ENCODE peak calls at places on chromosomes 13 and 19, in five cellular contexts. Z is neuronal stem cell, C is fibroblast of lung, U is SK-N-SH, T is GM12878. P is an unnamed sample.
A peak's percentile ranks its signal among the peaks of the same experiment; 100 is the strongest.

GRCh38 chr13:19957320-19958118 is 1.0 kb upstream of the ZMYM2 start:
- DNase-seq in T (peak; percentile 60), U (peak; percentile 66), Z (peak; percentile 74), C (peak; percentile 81), P (peak; percentile 73)

GRCh38 chr19:52212572-52213255 is 22.9 kb downstream of the PPP2R1A start:
- DNase-seq in Z (no peak), T (no peak), U (no peak), C (no peak), P (no peak)

GRCh38 chr19:14480695-14481069 is 5.5 kb upstream of the PTGER1 start:
- DNase-seq in T (no peak), C (peak; percentile 71), Z (no peak), U (peak; percentile 47), P (peak; percentile 62)

GRCh38 chr13:63124863-63125262 is 1709.2 kb upstream of the PCDH20 start:
- DNase-seq in Z (no peak), C (peak; percentile 25), T (no peak), U (peak; percentile 21), P (peak; percentile 10)

GRCh38 chr19:38792250-38793111 is 3.5 kb downstream of the LGALS7B start:
- DNase-seq in C (no peak), T (no peak), Z (no peak), U (no peak), P (no peak)

GRCh38 chr13:67238277-67238859 is 8.2 kb upstream of the PCDH9 start:
- DNase-seq in T (no peak), U (peak; percentile 19), Z (peak; percentile 31), C (peak; percentile 16), P (no peak)

GRCh38 chr19:644789-645188 is 5.1 kb downstream of the FGF22 start:
- DNase-seq in U (no peak), C (no peak), T (no peak), Z (no peak), P (no peak)

GRCh38 chr19:845707-846481 is 5.1 kb downstream of the PRTN3 start:
- DNase-seq in C (no peak), T (no peak), Z (no peak), U (no peak), P (no peak)

GRCh38 chr19:17127671-17128070 is 52.1 kb downstream of the MYO9B start:
- DNase-seq in Z (no peak), C (no peak), U (no peak), T (no peak), P (no peak)

GRCh38 chr13:95536629-95537241 is 15.8 kb upstream of the CLDN10 start:
- DNase-seq in U (no peak), Z (no peak), C (no peak), T (no peak), P (no peak)

GRCh38 chr19:35266904-35267817 is 1.6 kb upstream of the USF2 start:
- DNase-seq in U (peak; percentile 68), Z (no peak), C (no peak), T (no peak), P (no peak)

GRCh38 chr19:57560049-57560491 is 407 bp upstream of the ZNF550 start:
- DNase-seq in U (peak; percentile 30), T (no peak), Z (no peak), C (peak; percentile 70), P (peak; percentile 60)

GRCh38 chr13:47603365-47603764 is 397.7 kb downstream of the SUCLA2 start:
- DNase-seq in T (no peak), C (peak; percentile 13), U (no peak), Z (no peak), P (peak; percentile 2)

GRCh38 chr19:53553865-53554791 is 16.2 kb downstream of the ZNF331 start:
- DNase-seq in U (peak; percentile 89), T (peak; percentile 63), C (peak; percentile 88), Z (no peak), P (peak; percentile 85)

GRCh38 chr19:2791876-2792275 is 6.6 kb downstream of the THOP1 start:
- DNase-seq in T (no peak), Z (no peak), C (no peak), U (no peak), P (no peak)

GRCh38 chr13:102724923-102725322 is 30.1 kb upstream of the METTL21C start:
- DNase-seq in U (peak; percentile 29), T (no peak), Z (no peak), C (peak; percentile 24), P (peak; percentile 3)

GRCh38 chr19:35309481-35310279 is 17.7 kb downstream of the MAG start:
- DNase-seq in T (no peak), U (no peak), C (peak; percentile 10), Z (no peak), P (no peak)

GRCh38 chr13:111950697-111951096 is 116.3 kb upstream of the SOX1 start:
- DNase-seq in U (no peak), T (no peak), C (no peak), Z (no peak), P (no peak)

GRCh38 chr19:11987405-11988231 is 22.8 kb downstream of the ZNF763 start:
- DNase-seq in C (peak; percentile 93), Z (peak; percentile 91), T (peak; percentile 68), U (peak; percentile 94), P (peak; percentile 88)

GRCh38 chr19:15467734-15468214 is 3.4 kb upstream of the RASAL3 start:
- DNase-seq in T (no peak), U (no peak), Z (no peak), C (no peak), P (no peak)

GRCh38 chr19:38142176-38143035 is 81.6 kb downstream of the DPF1 start:
- DNase-seq in T (no peak), Z (peak; percentile 68), C (peak; percentile 41), U (peak; percentile 87), P (peak; percentile 12)

GRCh38 chr13:92734545-92734944 is 492.1 kb upstream of the GPC6 start:
- DNase-seq in U (no peak), C (no peak), T (no peak), Z (no peak), P (no peak)

GRCh38 chr13:113493315-113493951 is 2.9 kb upstream of the DCUN1D2 start:
- DNase-seq in Z (no peak), C (peak; percentile 97), U (no peak), T (peak; percentile 16), P (peak; percentile 96)

GRCh38 chr13:82627183-82627582 is 1255.1 kb downstream of the SLITRK1 start:
- DNase-seq in T (no peak), C (peak; percentile 75), U (no peak), Z (no peak), P (peak; percentile 67)

GRCh38 chr13:20994441-20994821 is 67.0 kb downstream of the LATS2 start:
- DNase-seq in Z (no peak), U (no peak), T (no peak), C (no peak), P (no peak)

GRCh38 chr13:57932071-57932470 is 300.5 kb downstream of the PCDH17 start:
- DNase-seq in C (no peak), Z (no peak), U (no peak), T (no peak), P (no peak)

GRCh38 chr13:36432106-36432544 is at the start of gene CCNA1:
- DNase-seq in T (no peak), C (peak; percentile 40), U (peak; percentile 83), Z (peak; percentile 73), P (no peak)

GRCh38 chr13:35720690-35721554 is 244.4 kb upstream of the MAB21L1 start:
- DNase-seq in U (peak; percentile 89), T (no peak), C (peak; percentile 39), Z (peak; percentile 74), P (no peak)

GRCh38 chr19:3783660-3784584 is 2.3 kb downstream of the MATK start:
- DNase-seq in U (peak; percentile 88), T (no peak), Z (no peak), C (no peak), P (no peak)

GRCh38 chr13:62482351-62482750 is 1066.7 kb upstream of the PCDH20 start:
- DNase-seq in C (peak; percentile 18), T (no peak), U (no peak), Z (no peak), P (peak; percentile 1)

GRCh38 chr19:21698215-21698614 is 69.2 kb downstream of the ZNF100 start:
- DNase-seq in U (peak; percentile 47), C (peak; percentile 3), T (no peak), Z (peak; percentile 14), P (peak; percentile 8)

DNA sequence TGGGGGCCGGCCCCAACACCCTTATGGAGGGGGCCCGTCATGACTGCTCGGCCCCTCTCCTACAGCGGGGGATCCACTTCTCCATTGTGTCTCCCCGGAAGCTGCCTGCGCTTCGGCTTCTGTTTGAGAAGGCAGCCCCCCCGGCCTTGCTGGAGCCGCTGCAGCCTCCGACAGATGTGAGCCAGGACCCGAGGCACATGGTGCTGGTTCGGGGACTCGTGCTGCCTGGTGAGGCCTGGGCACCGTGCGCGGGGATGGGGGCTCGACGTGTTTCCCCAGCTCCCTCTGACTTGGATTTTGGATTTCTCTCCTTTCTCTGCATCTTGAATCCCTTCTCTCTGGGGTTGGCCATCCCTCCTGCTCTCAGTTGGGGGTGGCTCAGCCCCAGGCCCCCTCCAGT is 11.6 kb downstream of the MED25 start:
- DNase-seq in Z (no peak), C (no peak), U (no peak), T (no peak), P (no peak)
- H3K4me2 ChIP-seq in Z (no peak overlapping the region), C (no peak overlapping the region), U (no peak overlapping the region), T (no peak overlapping the region), P (no peak overlapping the region)

GRCh38 chr13:42967660-42968059 is 24.4 kb downstream of the EPSTI1 start:
- DNase-seq in Z (no peak), U (no peak), C (no peak), T (no peak), P (no peak)
- H3K4me2 ChIP-seq in Z (no peak overlapping the region), U (no peak overlapping the region), C (no peak overlapping the region), T (no peak overlapping the region), P (no peak overlapping the region)

GRCh38 chr19:30718728-30719127 is 346.5 kb downstream of the ZNF536 start:
- DNase-seq in C (no peak), T (no peak), U (peak; percentile 53), Z (no peak), P (no peak)

GRCh38 chr19:30717381-30717780 is 345.2 kb downstream of the ZNF536 start:
- DNase-seq in U (no peak), Z (no peak), C (no peak), T (no peak), P (no peak)

GRCh38 chr19:30718014-30718413 is 345.8 kb downstream of the ZNF536 start:
- DNase-seq in C (no peak), T (no peak), Z (no peak), U (no peak), P (no peak)

GRCh38 chr19:30719991-30720329 is 347.8 kb downstream of the ZNF536 start:
- DNase-seq in T (no peak), C (no peak), U (peak; percentile 76), Z (no peak), P (no peak)

GRCh38 chr19:30719189-30719990 is 347.2 kb downstream of the ZNF536 start:
- DNase-seq in Z (no peak), C (peak; percentile 22), U (peak; percentile 90), T (no peak), P (peak; percentile 8)
- H3K4me2 ChIP-seq in Z (peak overlapping the region; percentile 62), C (peak overlapping the region; percentile 64), U (peak overlapping the region; percentile 55), T (peak overlapping the region; percentile 67), P (peak overlapping the region; percentile 90)

DNA sequence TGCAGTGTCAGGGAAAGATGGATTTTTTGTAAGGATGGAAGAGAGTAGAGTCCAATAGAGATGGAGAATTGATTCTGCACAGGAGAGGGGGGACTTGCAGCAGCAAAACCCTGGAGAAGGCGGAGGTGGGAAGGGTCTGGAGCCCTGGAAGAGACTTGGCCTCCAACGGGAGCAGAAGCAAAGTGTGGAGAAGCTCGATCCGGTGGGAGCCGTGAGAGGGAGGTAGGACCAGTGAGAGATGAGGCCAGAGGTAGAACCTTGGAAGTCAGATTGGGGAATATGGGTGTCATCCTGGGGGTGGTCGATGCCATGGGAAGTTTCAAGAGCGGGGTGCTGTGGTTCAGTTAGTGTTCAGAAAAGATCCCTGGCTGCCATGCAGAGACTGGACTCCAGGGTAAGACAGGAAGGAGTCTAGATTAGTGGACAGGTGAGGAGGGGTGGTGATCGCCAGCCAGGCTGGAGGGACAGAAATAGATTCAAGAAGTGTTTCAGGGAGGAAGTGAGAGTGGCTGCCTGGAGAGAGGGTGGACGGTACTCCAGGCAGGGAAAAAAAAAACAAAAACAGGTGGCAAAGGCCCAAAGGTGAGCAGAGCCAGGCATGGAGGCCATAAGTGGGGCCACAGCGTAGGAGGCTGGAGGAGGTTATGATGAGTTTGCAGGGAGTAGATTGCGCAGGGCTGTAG is 2.6 kb downstream of the PPP5C start:
- DNase-seq in U (no peak), Z (no peak), T (no peak), C (no peak), P (no peak)
- H3K4me2 ChIP-seq in U (no peak overlapping the region), Z (no peak overlapping the region), T (peak overlapping the region; percentile 77), C (peak overlapping the region; percentile 7), P (peak overlapping the region; percentile 20)